ENCODE peak calls at places on chromosome 17, in eight cellular contexts. One of them, this sample, is unnamed.
A peak's percentile ranks its signal among the peaks of the same experiment; 100 is the strongest.

GRCh38 chr17:68684860-68685493 is 83.8 kb upstream of the FAM20A start:
- DNase-seq in heart left ventricle: no peak
- DNase-seq in PC-3: no peak
- DNase-seq in neural crest cell: no peak
- DNase-seq in fibroblast of lung: peak; percentile 8
- DNase-seq in nephron progenitor cell: no peak
- DNase-seq in RWPE2: no peak
- DNase-seq in activated B cell treated with CpG ODN at 0.5 μM for 24 hours: no peak
- DNase-seq in this sample: no peak

GRCh38 chr17:64230551-64231408 is 32.3 kb downstream of the TEX2 start:
- DNase-seq in RWPE2: peak; percentile 88
- DNase-seq in heart left ventricle: no peak
- DNase-seq in fibroblast of lung: peak; percentile 91
- DNase-seq in nephron progenitor cell: no peak
- DNase-seq in activated B cell treated with CpG ODN at 0.5 μM for 24 hours: no peak
- DNase-seq in neural crest cell: no peak
- DNase-seq in PC-3: peak; percentile 97
- DNase-seq in this sample: no peak

GRCh38 chr17:2068589-2069051 is 13.7 kb downstream of the HIC1 start:
- DNase-seq in neural crest cell: no peak
- DNase-seq in RWPE2: peak; percentile 72
- DNase-seq in fibroblast of lung: no peak
- DNase-seq in heart left ventricle: no peak
- DNase-seq in activated B cell treated with CpG ODN at 0.5 μM for 24 hours: no peak
- DNase-seq in nephron progenitor cell: no peak
- DNase-seq in PC-3: peak; percentile 71
- DNase-seq in this sample: peak; percentile 79

GRCh38 chr17:83007504-83008475 is 71.6 kb upstream of the METRNL start:
- DNase-seq in RWPE2: no peak
- DNase-seq in PC-3: no peak
- DNase-seq in activated B cell treated with CpG ODN at 0.5 μM for 24 hours: no peak
- DNase-seq in heart left ventricle: no peak
- DNase-seq in neural crest cell: no peak
- DNase-seq in fibroblast of lung: no peak
- DNase-seq in nephron progenitor cell: no peak
- DNase-seq in this sample: no peak

GRCh38 chr17:44363613-44364159 is at the start of gene FAM171A2:
- DNase-seq in activated B cell treated with CpG ODN at 0.5 μM for 24 hours: peak; percentile 78
- DNase-seq in nephron progenitor cell: peak; percentile 91
- DNase-seq in heart left ventricle: peak; percentile 61
- DNase-seq in fibroblast of lung: peak; percentile 40
- DNase-seq in neural crest cell: peak; percentile 78
- DNase-seq in PC-3: peak; percentile 76
- DNase-seq in RWPE2: no peak
- DNase-seq in this sample: peak; percentile 81

GRCh38 chr17:55134486-55135157 is 130.1 kb upstream of the HLF start:
- DNase-seq in nephron progenitor cell: no peak
- DNase-seq in activated B cell treated with CpG ODN at 0.5 μM for 24 hours: no peak
- DNase-seq in RWPE2: no peak
- DNase-seq in fibroblast of lung: peak; percentile 18
- DNase-seq in heart left ventricle: no peak
- DNase-seq in neural crest cell: no peak
- DNase-seq in PC-3: peak; percentile 69
- DNase-seq in this sample: no peak

GRCh38 chr17:63774141-63774981 is at the start of gene DDX42:
- DNase-seq in heart left ventricle: peak; percentile 93
- DNase-seq in neural crest cell: peak; percentile 91
- DNase-seq in fibroblast of lung: peak; percentile 63
- DNase-seq in RWPE2: no peak
- DNase-seq in activated B cell treated with CpG ODN at 0.5 μM for 24 hours: no peak
- DNase-seq in nephron progenitor cell: peak; percentile 95
- DNase-seq in PC-3: peak; percentile 47
- DNase-seq in this sample: peak; percentile 97

GRCh38 chr17:80671823-80672105 is 127.1 kb downstream of the RPTOR start:
- DNase-seq in heart left ventricle: no peak
- DNase-seq in PC-3: no peak
- DNase-seq in fibroblast of lung: no peak
- DNase-seq in activated B cell treated with CpG ODN at 0.5 μM for 24 hours: no peak
- DNase-seq in nephron progenitor cell: no peak
- DNase-seq in RWPE2: no peak
- DNase-seq in neural crest cell: no peak
- DNase-seq in this sample: no peak

GRCh38 chr17:60392845-60393702 is 1.1 kb upstream of the USP32 start:
- DNase-seq in heart left ventricle: peak; percentile 32
- DNase-seq in activated B cell treated with CpG ODN at 0.5 μM for 24 hours: no peak
- DNase-seq in nephron progenitor cell: no peak
- DNase-seq in RWPE2: no peak
- DNase-seq in neural crest cell: peak; percentile 6
- DNase-seq in fibroblast of lung: peak; percentile 66
- DNase-seq in PC-3: peak; percentile 61
- DNase-seq in this sample: peak; percentile 63

GRCh38 chr17:79612468-79613194 is 1.8 kb upstream of the RBFOX3 start:
- DNase-seq in heart left ventricle: no peak
- DNase-seq in RWPE2: no peak
- DNase-seq in neural crest cell: peak; percentile 71
- DNase-seq in activated B cell treated with CpG ODN at 0.5 μM for 24 hours: no peak
- DNase-seq in nephron progenitor cell: peak; percentile 89
- DNase-seq in fibroblast of lung: peak; percentile 5
- DNase-seq in PC-3: peak; percentile 79
- DNase-seq in this sample: no peak

GRCh38 chr17:6583411-6583810 is 27.1 kb upstream of the PITPNM3 start:
- DNase-seq in heart left ventricle: no peak
- DNase-seq in fibroblast of lung: no peak
- DNase-seq in neural crest cell: no peak
- DNase-seq in PC-3: no peak
- DNase-seq in activated B cell treated with CpG ODN at 0.5 μM for 24 hours: no peak
- DNase-seq in nephron progenitor cell: no peak
- DNase-seq in RWPE2: no peak
- DNase-seq in this sample: no peak

GRCh38 chr17:5804226-5804625 is 219.9 kb upstream of the NLRP1 start:
- DNase-seq in PC-3: no peak
- DNase-seq in RWPE2: no peak
- DNase-seq in activated B cell treated with CpG ODN at 0.5 μM for 24 hours: no peak
- DNase-seq in fibroblast of lung: no peak
- DNase-seq in nephron progenitor cell: no peak
- DNase-seq in heart left ventricle: no peak
- DNase-seq in neural crest cell: no peak
- DNase-seq in this sample: no peak

GRCh38 chr17:17157041-17157440 is 49.1 kb downstream of the PLD6 start:
- DNase-seq in PC-3: no peak
- DNase-seq in RWPE2: no peak
- DNase-seq in neural crest cell: no peak
- DNase-seq in nephron progenitor cell: no peak
- DNase-seq in activated B cell treated with CpG ODN at 0.5 μM for 24 hours: no peak
- DNase-seq in heart left ventricle: no peak
- DNase-seq in fibroblast of lung: no peak
- DNase-seq in this sample: no peak

DNA sequence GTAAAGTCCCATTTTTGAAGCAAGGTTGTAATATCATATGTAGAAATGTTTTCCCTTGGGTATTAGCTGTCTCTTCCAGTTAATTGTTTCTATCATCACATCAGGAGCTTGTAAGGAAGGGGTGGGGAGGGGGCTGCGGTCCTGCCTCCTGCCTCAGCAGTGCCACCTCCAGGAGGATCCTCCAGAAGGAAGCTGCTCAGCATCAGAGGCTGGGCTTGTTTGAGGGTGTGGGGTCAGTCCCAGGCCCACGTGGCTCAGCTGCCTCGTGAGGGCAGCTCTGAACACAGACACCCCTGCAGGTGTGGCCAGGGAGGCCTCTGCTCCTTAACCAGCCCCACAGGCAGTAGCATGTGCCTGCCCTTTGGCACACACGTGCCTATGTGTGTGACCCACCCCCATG is 46.2 kb downstream of the MRM1 start:
- DNase-seq in PC-3: no peak
- DNase-seq in neural crest cell: no peak
- DNase-seq in heart left ventricle: no peak
- DNase-seq in RWPE2: no peak
- DNase-seq in fibroblast of lung: no peak
- DNase-seq in nephron progenitor cell: no peak
- DNase-seq in activated B cell treated with CpG ODN at 0.5 μM for 24 hours: no peak
- DNase-seq in this sample: no peak
- TF ChIP-seq CTCF in PC-3: no peak
- TF ChIP-seq CTCF in neural crest cell: no peak
- TF ChIP-seq CTCF in heart left ventricle: no peak
- TF ChIP-seq CTCF in RWPE2: no peak
- TF ChIP-seq CTCF in fibroblast of lung: no peak
- TF ChIP-seq CTCF in nephron progenitor cell: no peak
- TF ChIP-seq CTCF in activated B cell treated with CpG ODN at 0.5 μM for 24 hours: no peak
- TF ChIP-seq CTCF in this sample: no peak

GRCh38 chr17:74922694-74923537 is at the start of gene USH1G:
- DNase-seq in neural crest cell: no peak
- DNase-seq in PC-3: peak; percentile 11
- DNase-seq in activated B cell treated with CpG ODN at 0.5 μM for 24 hours: peak; percentile 28
- DNase-seq in heart left ventricle: no peak
- DNase-seq in nephron progenitor cell: peak; percentile 51
- DNase-seq in RWPE2: no peak
- DNase-seq in fibroblast of lung: peak; percentile 4
- DNase-seq in this sample: peak; percentile 40

GRCh38 chr17:74924250-74924948 is at the start of gene OTOP2:
- DNase-seq in RWPE2: peak; percentile 49
- DNase-seq in PC-3: no peak
- DNase-seq in activated B cell treated with CpG ODN at 0.5 μM for 24 hours: no peak
- DNase-seq in neural crest cell: no peak
- DNase-seq in fibroblast of lung: no peak
- DNase-seq in nephron progenitor cell: peak; percentile 47
- DNase-seq in heart left ventricle: peak; percentile 43
- DNase-seq in this sample: no peak

GRCh38 chr17:74922172-74922571 is 883 bp downstream of the USH1G start:
- DNase-seq in heart left ventricle: no peak
- DNase-seq in neural crest cell: no peak
- DNase-seq in activated B cell treated with CpG ODN at 0.5 μM for 24 hours: no peak
- DNase-seq in fibroblast of lung: no peak
- DNase-seq in nephron progenitor cell: peak; percentile 39
- DNase-seq in PC-3: no peak
- DNase-seq in RWPE2: no peak
- DNase-seq in this sample: no peak

GRCh38 chr17:74925242-74925641 is 1.2 kb downstream of the OTOP2 start:
- DNase-seq in nephron progenitor cell: no peak
- DNase-seq in PC-3: no peak
- DNase-seq in neural crest cell: no peak
- DNase-seq in RWPE2: no peak
- DNase-seq in fibroblast of lung: no peak
- DNase-seq in heart left ventricle: no peak
- DNase-seq in activated B cell treated with CpG ODN at 0.5 μM for 24 hours: no peak
- DNase-seq in this sample: no peak

GRCh38 chr17:74923538-74924249 is 379 bp upstream of the OTOP2 start:
- DNase-seq in neural crest cell: peak; percentile 69
- DNase-seq in nephron progenitor cell: peak; percentile 87
- DNase-seq in heart left ventricle: peak; percentile 66
- DNase-seq in activated B cell treated with CpG ODN at 0.5 μM for 24 hours: peak; percentile 68
- DNase-seq in fibroblast of lung: peak; percentile 28
- DNase-seq in RWPE2: no peak
- DNase-seq in PC-3: peak; percentile 80
- DNase-seq in this sample: peak; percentile 87
- TF ChIP-seq CTCF in neural crest cell: peak; percentile 95
- TF ChIP-seq CTCF in nephron progenitor cell: peak; percentile 92
- TF ChIP-seq CTCF in heart left ventricle: peak; percentile 78
- TF ChIP-seq CTCF in activated B cell treated with CpG ODN at 0.5 μM for 24 hours: no peak
- TF ChIP-seq CTCF in fibroblast of lung: peak; percentile 46
- TF ChIP-seq CTCF in RWPE2: peak; percentile 97
- TF ChIP-seq CTCF in PC-3: peak; percentile 88
- TF ChIP-seq CTCF in this sample: peak; percentile 76

GRCh38 chr17:51164911-51165679 is 1.1 kb upstream of the NME2 start:
- DNase-seq in nephron progenitor cell: peak; percentile 33
- DNase-seq in activated B cell treated with CpG ODN at 0.5 μM for 24 hours: no peak
- DNase-seq in fibroblast of lung: no peak
- DNase-seq in heart left ventricle: no peak
- DNase-seq in PC-3: no peak
- DNase-seq in RWPE2: no peak
- DNase-seq in neural crest cell: peak; percentile 15
- DNase-seq in this sample: no peak

GRCh38 chr17:51169340-51169739 is 3.1 kb downstream of the NME2 start:
- DNase-seq in heart left ventricle: no peak
- DNase-seq in activated B cell treated with CpG ODN at 0.5 μM for 24 hours: no peak
- DNase-seq in RWPE2: no peak
- DNase-seq in nephron progenitor cell: no peak
- DNase-seq in PC-3: no peak
- DNase-seq in neural crest cell: no peak
- DNase-seq in fibroblast of lung: no peak
- DNase-seq in this sample: no peak

GRCh38 chr17:51165680-51166197 is 472 bp upstream of the NME2 start:
- DNase-seq in heart left ventricle: peak; percentile 36
- DNase-seq in activated B cell treated with CpG ODN at 0.5 μM for 24 hours: no peak
- DNase-seq in neural crest cell: no peak
- DNase-seq in RWPE2: peak; percentile 64
- DNase-seq in nephron progenitor cell: no peak
- DNase-seq in PC-3: no peak
- DNase-seq in fibroblast of lung: no peak
- DNase-seq in this sample: peak; percentile 78

GRCh38 chr17:51166987-51167931 is 1.0 kb downstream of the NME2 start:
- DNase-seq in heart left ventricle: peak; percentile 46
- DNase-seq in fibroblast of lung: peak; percentile 34
- DNase-seq in nephron progenitor cell: peak; percentile 81
- DNase-seq in RWPE2: no peak
- DNase-seq in neural crest cell: peak; percentile 69
- DNase-seq in activated B cell treated with CpG ODN at 0.5 μM for 24 hours: peak; percentile 72
- DNase-seq in PC-3: peak; percentile 70
- DNase-seq in this sample: peak; percentile 83

GRCh38 chr17:51166198-51166986 is at the start of gene NME2:
- DNase-seq in neural crest cell: peak; percentile 86
- DNase-seq in nephron progenitor cell: peak; percentile 93
- DNase-seq in heart left ventricle: peak; percentile 91
- DNase-seq in fibroblast of lung: peak; percentile 81
- DNase-seq in PC-3: peak; percentile 97
- DNase-seq in RWPE2: peak; percentile 92
- DNase-seq in activated B cell treated with CpG ODN at 0.5 μM for 24 hours: peak; percentile 85
- DNase-seq in this sample: peak; percentile 96
- TF ChIP-seq CTCF in neural crest cell: no peak
- TF ChIP-seq CTCF in nephron progenitor cell: no peak
- TF ChIP-seq CTCF in heart left ventricle: no peak
- TF ChIP-seq CTCF in fibroblast of lung: no peak
- TF ChIP-seq CTCF in PC-3: no peak
- TF ChIP-seq CTCF in RWPE2: no peak
- TF ChIP-seq CTCF in activated B cell treated with CpG ODN at 0.5 μM for 24 hours: no peak
- TF ChIP-seq CTCF in this sample: peak; percentile 19

DNA sequence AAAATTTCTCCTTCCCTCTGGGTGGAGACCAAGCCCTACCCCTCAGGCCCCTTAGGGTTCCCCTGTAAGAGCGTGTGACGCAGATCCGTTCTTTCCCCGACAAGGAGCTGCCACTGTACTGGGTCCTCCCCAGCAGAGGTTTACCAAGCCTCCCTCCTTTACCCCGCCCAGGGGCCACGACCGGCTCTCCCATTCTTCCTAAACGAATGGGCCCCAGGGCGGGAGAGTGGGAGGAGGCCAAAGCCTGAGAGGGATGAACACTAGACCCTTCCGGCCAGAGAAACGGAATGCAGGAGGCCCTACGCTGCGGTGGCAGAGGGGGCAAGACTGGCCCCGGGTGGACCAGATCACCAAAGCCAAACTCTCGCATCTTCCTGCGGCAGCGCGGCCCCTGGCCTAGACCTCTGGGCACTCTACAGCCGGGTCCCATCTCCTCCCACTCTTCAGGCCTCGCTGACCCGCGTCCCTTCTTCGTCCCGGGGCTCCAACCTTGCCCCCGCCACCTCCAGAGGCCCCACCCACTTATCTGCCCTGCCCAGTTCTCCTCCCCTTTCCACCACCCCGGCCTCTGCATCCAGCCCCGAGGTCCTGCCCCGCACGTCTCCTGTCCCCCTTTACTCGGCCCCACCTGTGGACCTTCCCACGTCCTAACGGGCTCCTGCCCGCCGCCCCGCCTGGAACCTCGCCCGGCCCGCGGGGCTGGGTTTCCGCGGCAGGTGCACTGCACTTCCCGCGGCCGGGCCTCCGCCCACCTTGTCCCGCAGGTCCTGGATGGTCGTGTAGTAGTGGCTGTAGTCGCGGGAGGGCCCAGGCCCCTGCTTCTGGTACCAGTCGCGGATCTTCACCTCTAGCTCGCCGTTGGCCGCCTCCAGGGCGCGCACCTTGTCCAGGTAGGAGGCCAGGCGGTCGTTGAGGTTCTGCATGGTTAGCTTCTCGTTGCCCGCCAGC is 758 bp downstream of the KRT19 start:
- DNase-seq in heart left ventricle: no peak
- DNase-seq in fibroblast of lung: no peak
- DNase-seq in activated B cell treated with CpG ODN at 0.5 μM for 24 hours: no peak
- DNase-seq in PC-3: no peak
- DNase-seq in nephron progenitor cell: peak; percentile 55
- DNase-seq in neural crest cell: no peak
- DNase-seq in RWPE2: no peak
- DNase-seq in this sample: peak; percentile 83
- TF ChIP-seq CTCF in heart left ventricle: no peak
- TF ChIP-seq CTCF in fibroblast of lung: no peak
- TF ChIP-seq CTCF in activated B cell treated with CpG ODN at 0.5 μM for 24 hours: no peak
- TF ChIP-seq CTCF in PC-3: no peak
- TF ChIP-seq CTCF in nephron progenitor cell: no peak
- TF ChIP-seq CTCF in neural crest cell: no peak
- TF ChIP-seq CTCF in RWPE2: no peak
- TF ChIP-seq CTCF in this sample: no peak